ENCODE peak calls at places on chromosomes 16 and 17, in five cellular contexts. Q, Y, W, D and J are unnamed samples.

GRCh38 chr17:67629963-67630320 is 87.8 kb upstream of the NOL11 start:
- DNase-seq in W (no peak), Y (no peak), Q (no peak), D (no peak), J (no peak)

GRCh38 chr16:83619381-83620150 is 188.2 kb upstream of the HSBP1 start:
- DNase-seq in Q (no peak), D (no peak), W (no peak), Y (no peak), J (no peak)

GRCh38 chr16:84340305-84341040 is 27.9 kb upstream of the ATP2C2 start:
- DNase-seq in Y (no peak), D (no peak), Q (no peak), W (no peak), J (no peak)

GRCh38 chr17:81920612-81921530 is 2.9 kb upstream of the SIRT7 start:
- DNase-seq in D (no peak), W (no peak), Y (no peak), Q (no peak), J (no peak)

GRCh38 chr16:67264277-67264676 is 15.1 kb upstream of the PLEKHG4 start:
- DNase-seq in Q (no peak), Y (no peak), W (no peak), D (no peak), J (no peak)

GRCh38 chr17:15436399-15437369 is 30.7 kb downstream of the CDRT4 start:
- DNase-seq in W (peak; percentile 71), D (peak; percentile 53), Q (peak; percentile 70), Y (peak; percentile 13), J (peak; percentile 54)

GRCh38 chr16:86248325-86248905 is 261.9 kb upstream of the FOXF1 start:
- DNase-seq in Y (no peak), Q (no peak), W (no peak), D (no peak), J (no peak)

GRCh38 chr16:66903544-66904427 is 14.9 kb downstream of the CDH16 start:
- DNase-seq in Y (no peak), W (no peak), D (no peak), Q (no peak), J (no peak)

GRCh38 chr17:7327056-7327455 is 2.1 kb downstream of the NEURL4 start:
- DNase-seq in Y (no peak), W (no peak), D (no peak), Q (no peak), J (no peak)

GRCh38 chr17:55062921-55063320 is 94.4 kb downstream of the STXBP4 start:
- DNase-seq in D (no peak), Q (no peak), Y (peak; percentile 18), W (no peak), J (no peak)

GRCh38 chr17:57391857-57392256 is 135.5 kb downstream of the MSI2 start:
- DNase-seq in D (no peak), Y (no peak), Q (peak; percentile 28), W (no peak), J (no peak)

GRCh38 chr16:3020247-3020603 is at the start of gene TNFRSF12A:
- DNase-seq in D (peak; percentile 78), Q (peak; percentile 88), W (peak; percentile 67), Y (no peak), J (peak; percentile 36)

GRCh38 chr16:81204794-81205680 is 33.5 kb upstream of the BCO1 start:
- DNase-seq in W (no peak), Q (no peak), Y (peak; percentile 27), D (peak; percentile 51), J (no peak)

GRCh38 chr16:11729787-11730186 is 12.9 kb downstream of the TXNDC11 start:
- DNase-seq in Q (no peak), Y (no peak), W (no peak), D (no peak), J (no peak)

GRCh38 chr16:85392756-85393673 is 220.1 kb upstream of the GSE1 start:
- DNase-seq in Y (no peak), Q (peak; percentile 59), W (no peak), D (peak; percentile 42), J (no peak)

GRCh38 chr17:1455291-1455747 is 713 bp downstream of the CRK start:
- DNase-seq in Y (no peak), Q (peak; percentile 86), W (peak; percentile 78), D (no peak), J (peak; percentile 34)

GRCh38 chr17:28470266-28471126 is 2.9 kb upstream of the SLC13A2 start:
- DNase-seq in Y (no peak), D (peak; percentile 34), Q (peak; percentile 42), W (no peak), J (no peak)

GRCh38 chr17:61389670-61390478 is 9.8 kb upstream of the TBX2 start:
- DNase-seq in D (peak; percentile 63), Q (no peak), W (no peak), Y (no peak), J (peak; percentile 43)

GRCh38 chr16:53612003-53612402 is 91.7 kb downstream of the RPGRIP1L start:
- DNase-seq in Q (no peak), D (no peak), W (no peak), Y (no peak), J (no peak)

GRCh38 chr17:79340771-79341528 is 266.3 kb downstream of the ENGASE start:
- DNase-seq in W (no peak), Q (no peak), D (no peak), Y (no peak), J (no peak)

GRCh38 chr16:46822270-46822669 is 8.7 kb downstream of the C16orf87 start:
- DNase-seq in Y (peak; percentile 36), W (no peak), D (no peak), Q (no peak), J (no peak)

GRCh38 chr16:29824589-29825144 is 4.4 kb downstream of the MVP start:
- DNase-seq in D (no peak), Q (no peak), Y (peak; percentile 65), W (no peak), J (no peak)

GRCh38 chr16:85539629-85540291 is 73.4 kb upstream of the GSE1 start:
- DNase-seq in W (no peak), Y (no peak), D (no peak), Q (no peak), J (no peak)

GRCh38 chr17:81903415-81903831 is 1.4 kb downstream of the NPB start:
- DNase-seq in Q (peak; percentile 63), W (no peak), Y (no peak), D (no peak), J (no peak)

GRCh38 chr17:39014044-39014794 is 47.0 kb upstream of the FBXO47 start:
- DNase-seq in Y (peak; percentile 21), W (no peak), D (no peak), Q (no peak), J (no peak)
- H3K27ac ChIP-seq in Y (no peak overlapping the region), W (peak overlapping the region; percentile 14), D (no peak overlapping the region), Q (no peak overlapping the region), J (no peak overlapping the region)

GRCh38 chr16:21639493-21639892 is 12.9 kb downstream of the IGSF6 start:
- DNase-seq in Q (no peak), W (no peak), Y (no peak), D (no peak), J (no peak)

GRCh38 chr16:21634216-21634615 is 18.2 kb downstream of the IGSF6 start:
- DNase-seq in D (no peak), Y (no peak), W (no peak), Q (no peak), J (no peak)

GRCh38 chr16:21643787-21644186 is 8.6 kb downstream of the IGSF6 start:
- DNase-seq in Q (no peak), D (no peak), W (no peak), Y (no peak), J (no peak)

GRCh38 chr16:21637032-21637968 is 15.1 kb downstream of the IGSF6 start:
- DNase-seq in Y (no peak), Q (no peak), D (no peak), W (no peak), J (no peak)

GRCh38 chr16:21638573-21638975 is 13.8 kb downstream of the IGSF6 start:
- DNase-seq in Y (no peak), W (no peak), D (no peak), Q (no peak), J (no peak)
- H3K27ac ChIP-seq in Y (no peak overlapping the region), W (no peak overlapping the region), D (peak overlapping the region; percentile 8), Q (no peak overlapping the region), J (no peak overlapping the region)

GRCh38 chr17:49880291-49881053 is 32.6 kb upstream of the TAC4 start:
- DNase-seq in Q (no peak), W (peak; percentile 44), Y (peak; percentile 13), D (peak; percentile 82), J (no peak)

GRCh38 chr17:49875690-49876089 is 27.8 kb upstream of the TAC4 start:
- DNase-seq in Q (no peak), D (no peak), Y (no peak), W (no peak), J (no peak)

GRCh38 chr17:49879505-49879904 is 31.6 kb upstream of the TAC4 start:
- DNase-seq in W (no peak), D (no peak), Q (no peak), Y (no peak), J (no peak)

GRCh38 chr17:49881054-49881402 is 33.2 kb upstream of the TAC4 start:
- DNase-seq in Q (no peak), Y (no peak), W (no peak), D (no peak), J (no peak)

GRCh38 chr17:49878931-49879330 is 31.1 kb upstream of the TAC4 start:
- DNase-seq in Y (no peak), D (no peak), W (no peak), Q (no peak), J (no peak)
- H3K27ac ChIP-seq in Y (no peak overlapping the region), D (no peak overlapping the region), W (no peak overlapping the region), Q (no peak overlapping the region), J (no peak overlapping the region)

GRCh38 chr17:65457183-65457582 is 104.3 kb downstream of the AXIN2 start:
- DNase-seq in Y (no peak), D (no peak), W (no peak), Q (no peak), J (no peak)
- H3K27ac ChIP-seq in Y (no peak overlapping the region), D (no peak overlapping the region), W (peak overlapping the region; percentile 69), Q (no peak overlapping the region), J (no peak overlapping the region)

GRCh38 chr16:57067347-57067746 is 25.0 kb upstream of the CPNE2 start:
- DNase-seq in D (no peak), Q (no peak), W (no peak), Y (no peak), J (no peak)

GRCh38 chr16:57069635-57070350 is 22.6 kb upstream of the CPNE2 start:
- DNase-seq in D (no peak), Y (no peak), W (no peak), Q (no peak), J (no peak)

GRCh38 chr16:57064995-57065394 is 27.4 kb upstream of the CPNE2 start:
- DNase-seq in Y (no peak), W (no peak), Q (no peak), D (no peak), J (no peak)

GRCh38 chr16:57069053-57069452 is 23.3 kb upstream of the CPNE2 start:
- DNase-seq in Q (no peak), W (no peak), D (no peak), Y (no peak), J (no peak)

DNA sequence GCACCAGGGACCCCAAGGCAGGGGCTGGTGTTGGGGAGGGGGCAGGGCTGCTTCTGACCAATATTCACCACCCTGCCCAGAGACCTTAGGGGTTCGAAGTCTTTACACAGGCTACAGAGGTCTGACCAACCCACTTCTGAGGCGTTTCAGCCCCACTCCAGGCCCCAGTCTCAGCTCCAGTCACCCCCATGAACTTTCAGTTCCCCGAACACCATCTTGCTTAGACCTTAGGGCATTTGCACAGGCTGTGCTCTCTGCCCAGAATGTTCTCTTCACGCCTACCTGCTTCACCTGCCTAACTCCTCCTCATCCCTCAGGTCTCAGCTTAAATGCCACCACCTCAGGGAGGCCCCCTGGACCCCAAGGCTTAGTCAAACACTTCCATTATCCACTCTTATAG is 25.8 kb upstream of the CPNE2 start:
- DNase-seq in Q (no peak), D (no peak), Y (no peak), W (no peak), J (no peak)
- H3K27ac ChIP-seq in Q (no peak overlapping the region), D (no peak overlapping the region), Y (no peak overlapping the region), W (no peak overlapping the region), J (no peak overlapping the region)